ENCODE peak calls at places on chromosomes 4 and X, in seven cellular contexts. One of them, this sample, is unnamed.
A peak's percentile ranks its signal among the peaks of the same experiment; 100 is the strongest.

GRCh38 chr4:177455591-177455990 is 13.4 kb upstream of the AGA start:
- DNase-seq in IMR-90: peak; percentile 81
- DNase-seq in K562: no peak
- DNase-seq in tibial nerve: no peak
- DNase-seq in astrocyte of the spinal cord: peak; percentile 5
- DNase-seq in GM12865: no peak
- DNase-seq in Peyer's patch: peak; percentile 71
- DNase-seq in this sample: no peak

GRCh38 chr4:42397256-42397634 is at the start of gene SHISA3:
- DNase-seq in K562: no peak
- DNase-seq in GM12865: peak; percentile 67
- DNase-seq in tibial nerve: no peak
- DNase-seq in astrocyte of the spinal cord: peak; percentile 17
- DNase-seq in IMR-90: no peak
- DNase-seq in Peyer's patch: peak; percentile 52
- DNase-seq in this sample: no peak

GRCh38 chr4:120939693-120940092 is 17.2 kb upstream of the PRDM5 start:
- DNase-seq in K562: no peak
- DNase-seq in Peyer's patch: no peak
- DNase-seq in tibial nerve: no peak
- DNase-seq in astrocyte of the spinal cord: no peak
- DNase-seq in GM12865: no peak
- DNase-seq in IMR-90: no peak
- DNase-seq in this sample: no peak

GRCh38 chr4:129545599-129546278 is 449.8 kb downstream of the C4orf33 start:
- DNase-seq in GM12865: no peak
- DNase-seq in Peyer's patch: no peak
- DNase-seq in astrocyte of the spinal cord: peak; percentile 68
- DNase-seq in tibial nerve: peak; percentile 18
- DNase-seq in K562: no peak
- DNase-seq in IMR-90: no peak
- DNase-seq in this sample: no peak

GRCh38 chrX:131985526-131986049 is 37.5 kb upstream of the STK26 start:
- DNase-seq in astrocyte of the spinal cord: no peak
- DNase-seq in Peyer's patch: no peak
- DNase-seq in GM12865: no peak
- DNase-seq in IMR-90: no peak
- DNase-seq in K562: peak; percentile 28
- DNase-seq in tibial nerve: no peak
- DNase-seq in this sample: no peak

GRCh38 chrX:14873676-14874049 is 442 bp downstream of the MOSPD2 start:
- DNase-seq in K562: no peak
- DNase-seq in GM12865: no peak
- DNase-seq in Peyer's patch: no peak
- DNase-seq in astrocyte of the spinal cord: peak; percentile 1
- DNase-seq in IMR-90: no peak
- DNase-seq in tibial nerve: no peak
- DNase-seq in this sample: no peak

GRCh38 chr4:12411072-12411471 is 982.4 kb upstream of the HS3ST1 start:
- DNase-seq in IMR-90: no peak
- DNase-seq in GM12865: no peak
- DNase-seq in Peyer's patch: no peak
- DNase-seq in K562: no peak
- DNase-seq in tibial nerve: no peak
- DNase-seq in astrocyte of the spinal cord: peak; percentile 1
- DNase-seq in this sample: no peak

GRCh38 chr4:141646969-141647368 is 10.6 kb downstream of the IL15 start:
- DNase-seq in tibial nerve: no peak
- DNase-seq in K562: no peak
- DNase-seq in astrocyte of the spinal cord: no peak
- DNase-seq in IMR-90: peak; percentile 77
- DNase-seq in GM12865: no peak
- DNase-seq in Peyer's patch: no peak
- DNase-seq in this sample: no peak

GRCh38 chrX:47169273-47169672 is 24.3 kb downstream of the RBM10 start:
- DNase-seq in Peyer's patch: peak; percentile 33
- DNase-seq in tibial nerve: no peak
- DNase-seq in GM12865: no peak
- DNase-seq in astrocyte of the spinal cord: no peak
- DNase-seq in K562: peak; percentile 2
- DNase-seq in IMR-90: no peak
- DNase-seq in this sample: no peak

GRCh38 chrX:137031517-137032377 is 2.0 kb downstream of the GPR101 start:
- DNase-seq in astrocyte of the spinal cord: peak; percentile 32
- DNase-seq in Peyer's patch: no peak
- DNase-seq in K562: peak; percentile 28
- DNase-seq in GM12865: peak; percentile 69
- DNase-seq in IMR-90: peak; percentile 10
- DNase-seq in tibial nerve: no peak
- DNase-seq in this sample: peak; percentile 53

GRCh38 chr4:77538574-77539157 is 67.0 kb upstream of the CXCL13 start:
- DNase-seq in K562: no peak
- DNase-seq in GM12865: no peak
- DNase-seq in Peyer's patch: no peak
- DNase-seq in astrocyte of the spinal cord: peak; percentile 46
- DNase-seq in IMR-90: no peak
- DNase-seq in tibial nerve: no peak
- DNase-seq in this sample: no peak

GRCh38 chrX:54633641-54634040 is 103.6 kb downstream of the GNL3L start:
- DNase-seq in astrocyte of the spinal cord: peak; percentile 42
- DNase-seq in tibial nerve: no peak
- DNase-seq in IMR-90: peak; percentile 28
- DNase-seq in Peyer's patch: no peak
- DNase-seq in GM12865: no peak
- DNase-seq in K562: no peak
- DNase-seq in this sample: no peak

GRCh38 chrX:37958493-37959211 is 47.7 kb upstream of the SYTL5 start:
- DNase-seq in tibial nerve: no peak
- DNase-seq in Peyer's patch: no peak
- DNase-seq in IMR-90: peak; percentile 1
- DNase-seq in K562: no peak
- DNase-seq in GM12865: no peak
- DNase-seq in astrocyte of the spinal cord: peak; percentile 56
- DNase-seq in this sample: no peak

GRCh38 chrX:48958635-48959094 is 1.3 kb upstream of the OTUD5 start:
- DNase-seq in GM12865: no peak
- DNase-seq in astrocyte of the spinal cord: peak; percentile 59
- DNase-seq in tibial nerve: no peak
- DNase-seq in K562: no peak
- DNase-seq in IMR-90: peak; percentile 66
- DNase-seq in Peyer's patch: peak; percentile 63
- DNase-seq in this sample: no peak

GRCh38 chrX:29024813-29025342 is 437.6 kb downstream of the IL1RAPL1 start:
- DNase-seq in IMR-90: peak; percentile 44
- DNase-seq in tibial nerve: no peak
- DNase-seq in GM12865: peak; percentile 36
- DNase-seq in Peyer's patch: no peak
- DNase-seq in astrocyte of the spinal cord: no peak
- DNase-seq in K562: no peak
- DNase-seq in this sample: no peak

GRCh38 chrX:65644621-65645287 is 22.7 kb upstream of the MSN start:
- DNase-seq in Peyer's patch: peak; percentile 74
- DNase-seq in GM12865: no peak
- DNase-seq in K562: no peak
- DNase-seq in astrocyte of the spinal cord: peak; percentile 86
- DNase-seq in tibial nerve: peak; percentile 73
- DNase-seq in IMR-90: peak; percentile 79
- DNase-seq in this sample: no peak

GRCh38 chr4:159103406-159104131 is 690 bp downstream of the RAPGEF2 start:
- DNase-seq in IMR-90: peak; percentile 23
- DNase-seq in astrocyte of the spinal cord: peak; percentile 52
- DNase-seq in K562: peak; percentile 64
- DNase-seq in GM12865: peak; percentile 54
- DNase-seq in tibial nerve: peak; percentile 17
- DNase-seq in Peyer's patch: peak; percentile 69
- DNase-seq in this sample: peak; percentile 34

GRCh38 chr4:24093446-24093845 is 203.6 kb upstream of the PPARGC1A start:
- DNase-seq in IMR-90: no peak
- DNase-seq in GM12865: no peak
- DNase-seq in Peyer's patch: no peak
- DNase-seq in K562: no peak
- DNase-seq in tibial nerve: no peak
- DNase-seq in astrocyte of the spinal cord: no peak
- DNase-seq in this sample: no peak

GRCh38 chr4:13733817-13734216 is 106.3 kb upstream of the BOD1L1 start:
- DNase-seq in K562: no peak
- DNase-seq in tibial nerve: no peak
- DNase-seq in GM12865: no peak
- DNase-seq in IMR-90: no peak
- DNase-seq in astrocyte of the spinal cord: no peak
- DNase-seq in Peyer's patch: no peak
- DNase-seq in this sample: no peak

GRCh38 chrX:51496501-51497291 is at the start of gene NUDT11:
- DNase-seq in tibial nerve: peak; percentile 15
- DNase-seq in astrocyte of the spinal cord: peak; percentile 70
- DNase-seq in Peyer's patch: peak; percentile 55
- DNase-seq in K562: peak; percentile 39
- DNase-seq in GM12865: peak; percentile 18
- DNase-seq in IMR-90: peak; percentile 72
- DNase-seq in this sample: peak; percentile 2

GRCh38 chrX:110665636-110666035 is 130.0 kb downstream of the CHRDL1 start:
- DNase-seq in Peyer's patch: no peak
- DNase-seq in tibial nerve: no peak
- DNase-seq in GM12865: peak; percentile 18
- DNase-seq in K562: peak; percentile 11
- DNase-seq in IMR-90: peak; percentile 5
- DNase-seq in astrocyte of the spinal cord: peak; percentile 9
- DNase-seq in this sample: no peak

GRCh38 chrX:134570899-134571298 is 87.4 kb downstream of the PLAC1 start:
- DNase-seq in GM12865: peak; percentile 23
- DNase-seq in tibial nerve: no peak
- DNase-seq in K562: no peak
- DNase-seq in Peyer's patch: no peak
- DNase-seq in astrocyte of the spinal cord: no peak
- DNase-seq in IMR-90: no peak
- DNase-seq in this sample: no peak

GRCh38 chrX:17798921-17799320 is 61.6 kb downstream of the SCML1 start:
- DNase-seq in astrocyte of the spinal cord: no peak
- DNase-seq in Peyer's patch: no peak
- DNase-seq in K562: no peak
- DNase-seq in tibial nerve: no peak
- DNase-seq in GM12865: no peak
- DNase-seq in IMR-90: no peak
- DNase-seq in this sample: no peak

GRCh38 chr4:2621419-2621818 is 85.0 kb downstream of the FAM193A start:
- DNase-seq in K562: no peak
- DNase-seq in astrocyte of the spinal cord: no peak
- DNase-seq in tibial nerve: no peak
- DNase-seq in Peyer's patch: no peak
- DNase-seq in GM12865: no peak
- DNase-seq in IMR-90: no peak
- DNase-seq in this sample: no peak

GRCh38 chr4:2615821-2616220 is 79.4 kb downstream of the FAM193A start:
- DNase-seq in GM12865: no peak
- DNase-seq in Peyer's patch: peak; percentile 45
- DNase-seq in astrocyte of the spinal cord: no peak
- DNase-seq in K562: no peak
- DNase-seq in IMR-90: no peak
- DNase-seq in tibial nerve: no peak
- DNase-seq in this sample: no peak

GRCh38 chr4:2623442-2623841 is 87.0 kb downstream of the FAM193A start:
- DNase-seq in GM12865: no peak
- DNase-seq in tibial nerve: no peak
- DNase-seq in IMR-90: no peak
- DNase-seq in Peyer's patch: no peak
- DNase-seq in astrocyte of the spinal cord: no peak
- DNase-seq in K562: no peak
- DNase-seq in this sample: no peak

GRCh38 chr4:2617955-2618354 is 81.5 kb downstream of the FAM193A start:
- DNase-seq in K562: no peak
- DNase-seq in astrocyte of the spinal cord: no peak
- DNase-seq in GM12865: no peak
- DNase-seq in Peyer's patch: no peak
- DNase-seq in IMR-90: peak; percentile 45
- DNase-seq in tibial nerve: no peak
- DNase-seq in this sample: no peak

DNA sequence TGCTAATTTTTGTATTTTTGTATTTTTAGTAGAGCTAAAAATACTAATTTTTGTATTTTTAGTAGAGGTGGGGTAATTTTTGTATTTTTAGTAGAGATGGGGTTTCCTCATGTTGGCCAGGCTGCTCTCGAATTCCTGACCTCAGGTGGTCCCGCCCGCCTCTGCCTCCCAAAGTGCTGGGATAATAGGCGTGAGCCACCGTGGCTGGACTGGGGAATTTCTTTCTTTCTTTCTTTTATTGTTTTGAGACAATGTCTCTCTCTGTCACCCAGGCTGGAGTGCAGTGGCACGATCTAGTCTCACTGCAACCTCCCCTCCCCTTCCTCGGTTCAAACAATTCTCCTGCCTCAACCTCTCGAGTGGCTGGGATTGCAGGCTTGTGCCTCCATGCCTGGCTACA is 83.0 kb downstream of the FAM193A start:
- DNase-seq in Peyer's patch: peak; percentile 15
- DNase-seq in IMR-90: no peak
- DNase-seq in tibial nerve: no peak
- DNase-seq in K562: no peak
- DNase-seq in GM12865: no peak
- DNase-seq in astrocyte of the spinal cord: no peak
- DNase-seq in this sample: no peak
- H3K4me3 ChIP-seq in Peyer's patch: no peak overlapping the region
- H3K4me3 ChIP-seq in IMR-90: no peak overlapping the region
- H3K4me3 ChIP-seq in tibial nerve: no peak overlapping the region
- H3K4me3 ChIP-seq in K562: no peak overlapping the region
- H3K4me3 ChIP-seq in GM12865: no peak overlapping the region
- H3K4me3 ChIP-seq in astrocyte of the spinal cord: no peak overlapping the region
- H3K4me3 ChIP-seq in this sample: no peak overlapping the region

DNA sequence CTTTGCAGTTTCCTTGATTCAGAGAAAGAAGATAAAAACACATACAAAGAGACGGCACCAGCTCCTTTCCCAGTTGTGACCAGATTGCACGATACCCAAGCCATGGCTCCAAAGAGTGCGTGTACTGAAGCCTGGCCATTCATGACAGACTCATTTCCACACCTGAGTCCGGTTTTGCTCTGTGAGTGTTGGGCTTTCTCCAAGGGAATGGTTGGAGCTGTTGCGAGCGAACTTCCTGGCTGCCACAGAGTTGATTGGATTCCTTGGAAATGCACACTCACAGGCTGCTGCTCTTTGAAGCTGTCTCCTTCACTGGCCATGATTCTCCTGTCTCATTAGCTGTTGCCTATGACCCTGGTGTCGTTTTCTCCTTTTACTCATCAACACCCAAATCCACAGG is 44.0 kb upstream of the BBS12 start:
- DNase-seq in IMR-90: peak; percentile 20
- DNase-seq in K562: no peak
- DNase-seq in tibial nerve: no peak
- DNase-seq in astrocyte of the spinal cord: no peak
- DNase-seq in GM12865: no peak
- DNase-seq in Peyer's patch: no peak
- DNase-seq in this sample: no peak
- H3K4me3 ChIP-seq in IMR-90: no peak overlapping the region
- H3K4me3 ChIP-seq in K562: no peak overlapping the region
- H3K4me3 ChIP-seq in tibial nerve: no peak overlapping the region
- H3K4me3 ChIP-seq in astrocyte of the spinal cord: no peak overlapping the region
- H3K4me3 ChIP-seq in GM12865: no peak overlapping the region
- H3K4me3 ChIP-seq in Peyer's patch: no peak overlapping the region
- H3K4me3 ChIP-seq in this sample: no peak overlapping the region

GRCh38 chr4:145279122-145279960 is 99.0 kb upstream of the OTUD4 start:
- DNase-seq in K562: no peak
- DNase-seq in IMR-90: peak; percentile 81
- DNase-seq in GM12865: no peak
- DNase-seq in Peyer's patch: no peak
- DNase-seq in astrocyte of the spinal cord: peak; percentile 85
- DNase-seq in tibial nerve: no peak
- DNase-seq in this sample: no peak
- H3K4me3 ChIP-seq in K562: no peak overlapping the region
- H3K4me3 ChIP-seq in IMR-90: no peak overlapping the region
- H3K4me3 ChIP-seq in GM12865: no peak overlapping the region
- H3K4me3 ChIP-seq in Peyer's patch: no peak overlapping the region
- H3K4me3 ChIP-seq in astrocyte of the spinal cord: no peak overlapping the region
- H3K4me3 ChIP-seq in tibial nerve: no peak overlapping the region
- H3K4me3 ChIP-seq in this sample: no peak overlapping the region

GRCh38 chr4:48780867-48781219 is 764 bp upstream of the FRYL start:
- DNase-seq in astrocyte of the spinal cord: no peak
- DNase-seq in Peyer's patch: peak; percentile 73
- DNase-seq in K562: no peak
- DNase-seq in tibial nerve: no peak
- DNase-seq in IMR-90: peak; percentile 43
- DNase-seq in GM12865: peak; percentile 62
- DNase-seq in this sample: peak; percentile 11
- H3K4me3 ChIP-seq in astrocyte of the spinal cord: peak overlapping the region; percentile 72
- H3K4me3 ChIP-seq in Peyer's patch: peak overlapping the region; percentile 85
- H3K4me3 ChIP-seq in K562: peak overlapping the region; percentile 88
- H3K4me3 ChIP-seq in tibial nerve: peak overlapping the region; percentile 69
- H3K4me3 ChIP-seq in IMR-90: peak overlapping the region; percentile 69
- H3K4me3 ChIP-seq in GM12865: peak overlapping the region; percentile 97
- H3K4me3 ChIP-seq in this sample: peak overlapping the region; percentile 57